ENCODE peak calls at places on chromosomes 16 and 17, in six cellular contexts. L is left ventricle myocardium inferior, T is AG04450, W is B cell, J is cardiac muscle cell, V is WTC11. M is an unnamed sample.

GRCh38 chr17:66941249-66941648 is 23.3 kb upstream of the CACNG4 start:
- DNase-seq in L (no peak), T (no peak), W (no peak), J (no peak), V (no peak), M (no peak)

GRCh38 chr16:22739077-22739476 is 74.9 kb upstream of the HS3ST2 start:
- DNase-seq in L (no peak), T (no peak), W (no peak), J (no peak), V (no peak), M (no peak)

GRCh38 chr16:51224317-51224716 is 73.2 kb upstream of the SALL1 start:
- DNase-seq in L (no peak), T (no peak), W (no peak), J (no peak), V (no peak), M (no peak)

GRCh38 chr17:82718986-82719685 is 2.6 kb downstream of the FN3KRP start:
- DNase-seq in L (no peak), T (no peak), W (no peak), J (no peak), V (no peak), M (no peak)

GRCh38 chr16:56478228-56479049 is 27.1 kb downstream of the OGFOD1 start:
- DNase-seq in L (no peak), T (no peak), W (no peak), J (peak), V (no peak), M (no peak)

GRCh38 chr16:69935278-69935711 is 15.8 kb upstream of the CLEC18A start:
- DNase-seq in L (no peak), T (no peak), W (peak), J (no peak), V (no peak), M (no peak)

GRCh38 chr16:58933186-58933585 is 199.1 kb upstream of the GOT2 start:
- DNase-seq in L (no peak), T (no peak), W (no peak), J (no peak), V (no peak), M (no peak)

GRCh38 chr17:29929006-29929543 is 953 bp downstream of the SSH2 start:
- DNase-seq in L (no peak), T (no peak), W (no peak), J (peak), V (no peak), M (peak)

GRCh38 chr17:79400989-79401703 is 209.7 kb downstream of the RBFOX3 start:
- DNase-seq in L (peak), T (peak), W (peak), J (peak), V (peak), M (peak)

GRCh38 chr17:68182016-68182315 is 65.9 kb upstream of the AMZ2 start:
- DNase-seq in L (no peak), T (no peak), W (no peak), J (no peak), V (no peak), M (no peak)

GRCh38 chr17:80575057-80575875 is 30.6 kb downstream of the RPTOR start:
- DNase-seq in L (peak), T (peak), W (peak), J (peak), V (peak), M (peak)

GRCh38 chr16:20181386-20181785 is 107.7 kb upstream of the GPR139 start:
- DNase-seq in L (no peak), T (no peak), W (no peak), J (no peak), V (no peak), M (no peak)

GRCh38 chr17:30969989-30970680 is 704 bp upstream of the RNF135 start:
- DNase-seq in L (no peak), T (no peak), W (peak), J (peak), V (peak), M (peak)

GRCh38 chr17:10755592-10756127 is 25.8 kb upstream of the TMEM220 start:
- DNase-seq in L (no peak), T (no peak), W (no peak), J (no peak), V (no peak), M (no peak)

GRCh38 chr17:79595471-79595870 is 15.4 kb downstream of the RBFOX3 start:
- DNase-seq in L (no peak), T (no peak), W (no peak), J (no peak), V (no peak), M (no peak)

GRCh38 chr16:60031751-60032150 is 1297.6 kb upstream of the GOT2 start:
- DNase-seq in L (no peak), T (no peak), W (no peak), J (no peak), V (no peak), M (no peak)

GRCh38 chr16:6957676-6958075 is 375.0 kb upstream of the RBFOX1 start:
- DNase-seq in L (no peak), T (no peak), W (no peak), J (no peak), V (no peak), M (no peak)

GRCh38 chr16:47774661-47775060 is 313.5 kb downstream of the PHKB start:
- DNase-seq in L (no peak), T (no peak), W (no peak), J (peak), V (peak), M (peak)

GRCh38 chr16:50360779-50361178 is 8.0 kb downstream of the BRD7 start:
- DNase-seq in L (no peak), T (no peak), W (no peak), J (no peak), V (no peak), M (no peak)

GRCh38 chr16:31458835-31459721 is at the start of gene ARMC5:
- DNase-seq in L (peak), T (peak), W (peak), J (peak), V (peak), M (peak)

GRCh38 chr17:49193513-49194296 is 16.7 kb downstream of the GNGT2 start:
- DNase-seq in L (no peak), T (no peak), W (peak), J (peak), V (peak), M (peak)

GRCh38 chr16:89132194-89133005 is 38.7 kb downstream of the ACSF3 start:
- DNase-seq in L (peak), T (no peak), W (no peak), J (no peak), V (no peak), M (no peak)

GRCh38 chr16:29025735-29026134 is 40.9 kb downstream of the LAT start:
- DNase-seq in L (no peak), T (no peak), W (no peak), J (no peak), V (no peak), M (no peak)

GRCh38 chr17:50153650-50154575 is 3.4 kb upstream of the PPP1R9B start:
- DNase-seq in L (peak), T (no peak), W (no peak), J (peak), V (no peak), M (no peak)

GRCh38 chr16:2898831-2899563 is 12.7 kb upstream of the FLYWCH1 start:
- DNase-seq in L (no peak), T (no peak), W (no peak), J (no peak), V (no peak), M (no peak)

GRCh38 chr17:55996826-55997225 is 156.4 kb upstream of the ANKFN1 start:
- DNase-seq in L (no peak), T (no peak), W (no peak), J (no peak), V (no peak), M (no peak)

GRCh38 chr17:50945779-50946222 is 79.6 kb upstream of the TOB1 start:
- DNase-seq in L (no peak), T (no peak), W (no peak), J (no peak), V (no peak), M (no peak)

GRCh38 chr17:38660097-38661026 is 14.4 kb downstream of the EPOP start:
- DNase-seq in L (no peak), T (no peak), W (no peak), J (no peak), V (no peak), M (no peak)

GRCh38 chr17:39963826-39964225 is 1.0 kb downstream of the GSDMA start:
- DNase-seq in L (no peak), T (no peak), W (no peak), J (no peak), V (no peak), M (no peak)

GRCh38 chr16:3637371-3637923 is 17.0 kb upstream of the DNASE1 start:
- DNase-seq in L (no peak), T (no peak), W (peak), J (peak), V (no peak), M (peak)

GRCh38 chr16:87160752-87161337 is 156.3 kb downstream of the C16orf95 start:
- DNase-seq in L (no peak), T (no peak), W (no peak), J (peak), V (no peak), M (no peak)

GRCh38 chr17:44398692-44399691 is 9.5 kb upstream of the ITGA2B start:
- DNase-seq in L (no peak), T (no peak), W (no peak), J (no peak), V (no peak), M (no peak)

GRCh38 chr17:81040791-81041337 is 5.9 kb downstream of the BAIAP2 start:
- DNase-seq in L (no peak), T (no peak), W (no peak), J (no peak), V (peak), M (peak)

GRCh38 chr17:48352630-48353029 is 77.4 kb downstream of the SKAP1 start:
- DNase-seq in L (no peak), T (no peak), W (no peak), J (no peak), V (no peak), M (no peak)

GRCh38 chr17:78407387-78407990 is 29.0 kb downstream of the PGS1 start:
- DNase-seq in L (no peak), T (no peak), W (no peak), J (no peak), V (no peak), M (no peak)

GRCh38 chr16:9040766-9041430 is 50.5 kb upstream of the HAPSTR1 start:
- DNase-seq in L (no peak), T (no peak), W (no peak), J (no peak), V (no peak), M (no peak)

GRCh38 chr17:44087319-44087718 is 16.8 kb downstream of the G6PC3 start:
- DNase-seq in L (no peak), T (no peak), W (no peak), J (no peak), V (no peak), M (no peak)

GRCh38 chr17:82963104-82963950 is 116.1 kb upstream of the METRNL start:
- DNase-seq in L (peak), T (peak), W (peak), J (peak), V (peak), M (peak)

GRCh38 chr16:23302045-23302956 is at the start of gene SCNN1B:
- DNase-seq in L (no peak), T (no peak), W (no peak), J (no peak), V (peak), M (peak)

GRCh38 chr17:8820311-8821010 is 21.3 kb upstream of the MFSD6L start:
- DNase-seq in L (no peak), T (no peak), W (no peak), J (no peak), V (no peak), M (no peak)

DNA sequence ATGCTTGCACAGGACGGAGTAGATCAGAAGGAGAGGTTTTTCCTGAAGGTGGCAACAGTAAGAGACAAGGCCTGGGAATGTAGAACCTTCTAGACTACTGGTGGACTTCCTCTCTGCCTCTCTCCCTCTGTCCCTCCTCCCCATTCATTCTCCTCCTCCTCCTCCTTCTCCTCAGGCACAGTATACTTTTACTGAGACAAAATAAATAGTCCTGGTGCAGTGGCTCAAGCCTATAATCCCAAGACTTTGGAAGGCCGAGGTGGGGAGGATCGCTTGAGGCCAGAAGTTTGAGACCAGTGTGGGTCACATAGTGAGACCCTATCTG is 165.0 kb downstream of the MSI2 start:
- DNase-seq in L (no peak), T (no peak), W (no peak), J (no peak), V (no peak), M (no peak)
- TF ChIP-seq CTCF in L (no peak), T (no peak), W (no peak), J (no peak), V (no peak), M (no peak)

DNA sequence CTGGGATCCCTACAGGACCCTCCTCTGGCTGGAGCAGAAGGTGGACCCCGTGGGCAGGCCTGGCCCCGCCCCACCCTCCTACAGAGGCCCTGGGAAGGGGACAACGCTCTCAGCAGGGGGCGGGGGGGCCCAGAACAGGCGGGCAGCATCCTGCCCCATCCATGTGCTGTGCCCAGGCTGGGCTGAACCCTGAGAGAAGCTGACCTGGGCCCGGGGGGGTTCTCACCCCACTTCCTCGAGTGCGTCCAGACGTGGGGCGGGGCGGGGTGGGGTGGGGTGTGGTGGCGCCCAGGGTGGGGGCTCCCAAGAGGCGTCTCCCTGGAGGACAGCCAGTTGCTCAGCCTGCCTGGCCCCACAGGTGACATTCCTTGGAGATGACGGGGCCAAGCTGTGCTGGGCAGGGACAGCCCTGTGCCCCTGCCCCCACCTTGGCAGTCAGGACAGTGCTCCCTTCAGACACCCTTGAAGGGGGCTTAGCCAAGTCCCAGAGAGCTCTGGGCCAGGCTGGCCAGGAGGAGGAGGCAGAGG is 390 bp upstream of the UNC13D start:
- DNase-seq in L (no peak), T (no peak), W (peak), J (no peak), V (no peak), M (no peak)
- TF ChIP-seq CTCF in L (no peak), T (no peak), W (no peak), J (no peak), V (no peak), M (no peak)

DNA sequence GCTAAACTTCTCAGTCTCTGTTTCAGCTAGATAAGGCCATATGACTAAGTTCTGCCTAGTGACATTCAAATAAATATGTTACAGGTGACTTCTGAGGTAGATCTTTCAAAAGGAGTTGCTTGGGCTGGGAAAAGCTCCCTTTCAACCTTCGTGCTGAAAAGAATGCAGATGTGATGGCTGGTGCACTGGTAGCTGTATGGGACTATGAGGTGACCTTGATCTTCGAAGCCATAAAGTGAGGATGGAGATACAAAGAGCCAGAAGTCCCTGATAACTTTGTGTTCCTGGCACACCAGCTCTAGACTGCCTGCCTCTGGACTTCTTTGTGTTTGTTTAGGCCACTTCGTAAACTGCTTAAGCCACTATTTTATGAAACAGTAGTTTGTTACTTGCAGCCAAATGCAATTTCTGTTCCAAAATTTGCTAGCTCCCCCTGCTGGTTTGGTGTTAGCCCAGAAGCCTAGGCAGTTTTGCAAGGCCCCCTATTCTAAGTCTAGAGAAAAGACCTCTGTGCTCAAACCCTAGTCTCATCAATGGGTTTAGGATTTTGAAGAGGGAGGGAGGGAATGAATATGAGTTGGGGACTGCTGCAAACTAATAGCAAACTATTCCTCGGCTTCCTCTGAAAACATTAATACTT is 23.3 kb upstream of the ERCC4 start:
- DNase-seq in L (no peak), T (no peak), W (no peak), J (peak), V (no peak), M (no peak)
- TF ChIP-seq CTCF in L (no peak), T (peak), W (no peak), J (peak), V (no peak), M (no peak)

DNA sequence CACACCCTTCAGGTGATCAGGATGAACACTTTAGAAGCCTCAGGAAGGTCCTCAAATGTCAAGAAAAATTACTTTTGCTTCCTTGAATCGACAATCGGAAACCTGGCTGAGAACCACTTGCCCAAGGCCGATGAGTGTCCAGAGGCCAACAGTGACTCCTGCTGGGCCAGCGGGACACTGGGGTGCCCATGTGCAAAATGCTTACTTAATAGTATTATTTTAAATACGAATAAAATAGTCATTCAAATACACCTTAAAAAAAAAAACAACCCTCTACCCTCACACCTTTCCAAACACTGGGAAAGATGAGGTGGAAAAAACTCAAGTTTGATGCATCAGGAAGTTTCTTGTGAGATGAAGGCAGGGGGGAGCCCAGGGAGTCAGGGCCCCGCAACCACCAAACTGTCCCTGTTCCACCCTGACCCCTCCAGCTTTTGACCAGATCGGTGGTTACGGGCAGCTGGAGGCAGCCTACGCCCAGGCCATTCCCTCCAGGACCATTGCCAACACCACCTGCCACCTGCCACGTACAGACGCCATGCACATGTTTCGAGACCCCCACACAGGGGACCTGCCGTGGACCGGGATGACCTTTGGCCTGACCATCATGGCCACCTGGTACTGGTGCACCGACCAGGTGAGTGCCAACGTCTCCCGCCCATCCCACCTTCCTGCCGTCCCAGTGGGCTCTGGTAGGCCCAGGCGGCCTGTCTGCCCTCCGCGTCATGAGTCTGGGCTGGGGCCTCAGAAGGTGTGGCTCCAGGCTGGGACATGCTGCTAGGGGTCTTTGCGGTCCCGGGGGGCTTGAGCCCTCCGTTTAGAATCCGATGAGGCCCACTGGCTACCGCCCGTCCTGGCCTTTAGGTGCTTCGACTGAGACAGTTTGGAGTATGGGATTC is 18.9 kb downstream of the SLC5A10 start:
- DNase-seq in L (no peak), T (no peak), W (no peak), J (no peak), V (no peak), M (no peak)
- TF ChIP-seq CTCF in L (no peak), T (peak), W (no peak), J (peak), V (no peak), M (no peak)

GRCh38 chr17:19753661-19754463 is 5.8 kb upstream of the ALDH3A1 start:
- DNase-seq in L (no peak), T (no peak), W (no peak), J (no peak), V (no peak), M (no peak)
- TF ChIP-seq CTCF in L (peak), T (peak), W (no peak), J (no peak), V (no peak), M (peak)

GRCh38 chr16:85036398-85037049 is 8.9 kb downstream of the KIAA0513 start:
- DNase-seq in L (no peak), T (no peak), W (no peak), J (peak), V (no peak), M (no peak)
- TF ChIP-seq CTCF in L (no peak), T (no peak), W (no peak), J (no peak), V (no peak), M (no peak)